ENCODE peak calls at places on chromosome 13, in ten cellular contexts. K, W, R, I, A, E, Y, C, B and F are unnamed samples.

GRCh38 chr13:67383358-67383757 is 153.2 kb upstream of the PCDH9 start:
- DNase-seq in E (no peak), C (no peak), B (no peak), W (peak; percentile 6), I (no peak), Y (no peak), K (no peak), R (no peak), A (peak; percentile 75), F (no peak)

GRCh38 chr13:41917641-41918040 is 43.3 kb downstream of the VWA8 start:
- DNase-seq in E (no peak), K (no peak), R (no peak), I (no peak), C (no peak), W (no peak), Y (no peak), B (no peak), A (peak; percentile 87), F (no peak)

GRCh38 chr13:86572115-86572514 is 772.9 kb upstream of the SLITRK6 start:
- DNase-seq in A (peak; percentile 33), R (no peak), K (no peak), B (no peak), C (peak; percentile 41), I (no peak), W (no peak), Y (no peak), E (no peak), F (no peak)

GRCh38 chr13:112103971-112104872 is 37.3 kb downstream of the SOX1 start:
- DNase-seq in Y (no peak), W (no peak), C (no peak), A (no peak), B (no peak), I (no peak), E (peak; percentile 66), K (peak; percentile 72), R (no peak), F (no peak)

GRCh38 chr13:27997904-27998522 is 9.5 kb upstream of the URAD start:
- DNase-seq in B (peak; percentile 79), E (peak; percentile 76), Y (no peak), W (peak; percentile 68), C (no peak), K (peak; percentile 86), R (peak; percentile 59), I (no peak), A (peak; percentile 34), F (no peak)

GRCh38 chr13:21849323-21849722 is 178.4 kb downstream of the FGF9 start:
- DNase-seq in R (no peak), E (peak; percentile 45), W (peak; percentile 34), A (peak; percentile 44), Y (no peak), C (peak; percentile 31), I (no peak), K (peak; percentile 74), B (no peak), F (no peak)

GRCh38 chr13:106480511-106480910 is 55.0 kb downstream of the EFNB2 start:
- DNase-seq in K (no peak), I (no peak), Y (no peak), A (no peak), W (no peak), B (no peak), C (no peak), E (no peak), R (no peak), F (no peak)

GRCh38 chr13:78659450-78660110 is 625 bp upstream of the OBI1 start:
- DNase-seq in W (no peak), R (no peak), I (no peak), K (no peak), Y (no peak), C (no peak), E (no peak), A (no peak), B (no peak), F (no peak)

GRCh38 chr13:113861433-113862030 is 2.3 kb downstream of the GAS6 start:
- DNase-seq in C (peak; percentile 82), Y (no peak), I (no peak), R (no peak), K (peak; percentile 38), W (peak; percentile 2), B (peak; percentile 57), A (no peak), E (peak; percentile 32), F (no peak)

GRCh38 chr13:113860051-113860471 is 3.8 kb downstream of the GAS6 start:
- DNase-seq in I (no peak), E (peak; percentile 57), A (no peak), Y (no peak), W (peak; percentile 11), K (peak; percentile 40), B (peak; percentile 56), R (no peak), C (no peak), F (no peak)

GRCh38 chr13:113859311-113860050 is 4.4 kb downstream of the GAS6 start:
- DNase-seq in B (no peak), A (no peak), C (no peak), Y (no peak), R (no peak), K (no peak), W (peak; percentile 0), I (no peak), E (peak; percentile 19), F (no peak)

GRCh38 chr13:113862191-113862765 is 1.6 kb downstream of the GAS6 start:
- DNase-seq in R (no peak), Y (no peak), C (peak; percentile 44), K (no peak), W (no peak), A (peak; percentile 28), B (peak; percentile 65), E (peak; percentile 29), I (no peak), F (no peak)

GRCh38 chr13:113860579-113861432 is 3.1 kb downstream of the GAS6 start:
- DNase-seq in C (no peak), A (no peak), I (no peak), B (peak; percentile 70), W (peak; percentile 54), K (peak; percentile 92), Y (no peak), E (peak; percentile 80), R (no peak), F (no peak)
- H3K27ac ChIP-seq in C (peak overlapping the region; percentile 95), A (no peak overlapping the region), I (no peak overlapping the region), B (peak overlapping the region; percentile 21), W (peak overlapping the region; percentile 91), K (peak overlapping the region; percentile 90), Y (no peak overlapping the region), E (peak overlapping the region; percentile 7), R (no peak overlapping the region), F (no peak overlapping the region)

DNA sequence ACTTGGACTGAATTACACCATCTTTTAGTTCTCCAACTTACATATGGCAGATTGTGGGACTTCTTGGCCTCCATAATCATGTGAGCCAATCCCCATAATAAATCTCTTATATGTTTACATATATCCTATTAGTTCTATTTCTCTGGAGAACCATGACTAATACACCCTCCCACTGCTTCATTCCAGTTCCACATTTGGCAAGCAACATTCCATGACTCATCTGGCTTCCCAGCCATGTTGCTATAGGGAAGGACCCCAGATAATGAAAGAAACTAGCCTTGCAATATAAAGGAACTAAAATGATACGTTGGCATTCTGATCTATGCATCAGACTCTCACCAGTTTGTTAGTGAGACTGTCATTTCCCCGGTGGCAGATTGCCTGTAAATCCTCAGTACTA is 10.9 kb upstream of the ACOD1 start:
- DNase-seq in R (peak; percentile 61), A (peak; percentile 99), C (peak; percentile 90), Y (no peak), B (no peak), E (no peak), I (no peak), K (no peak), W (peak; percentile 24), F (no peak)
- H3K27ac ChIP-seq in R (no peak overlapping the region), A (peak overlapping the region; percentile 83), C (peak overlapping the region; percentile 75), Y (no peak overlapping the region), B (no peak overlapping the region), E (no peak overlapping the region), I (no peak overlapping the region), K (no peak overlapping the region), W (no peak overlapping the region), F (no peak overlapping the region)

DNA sequence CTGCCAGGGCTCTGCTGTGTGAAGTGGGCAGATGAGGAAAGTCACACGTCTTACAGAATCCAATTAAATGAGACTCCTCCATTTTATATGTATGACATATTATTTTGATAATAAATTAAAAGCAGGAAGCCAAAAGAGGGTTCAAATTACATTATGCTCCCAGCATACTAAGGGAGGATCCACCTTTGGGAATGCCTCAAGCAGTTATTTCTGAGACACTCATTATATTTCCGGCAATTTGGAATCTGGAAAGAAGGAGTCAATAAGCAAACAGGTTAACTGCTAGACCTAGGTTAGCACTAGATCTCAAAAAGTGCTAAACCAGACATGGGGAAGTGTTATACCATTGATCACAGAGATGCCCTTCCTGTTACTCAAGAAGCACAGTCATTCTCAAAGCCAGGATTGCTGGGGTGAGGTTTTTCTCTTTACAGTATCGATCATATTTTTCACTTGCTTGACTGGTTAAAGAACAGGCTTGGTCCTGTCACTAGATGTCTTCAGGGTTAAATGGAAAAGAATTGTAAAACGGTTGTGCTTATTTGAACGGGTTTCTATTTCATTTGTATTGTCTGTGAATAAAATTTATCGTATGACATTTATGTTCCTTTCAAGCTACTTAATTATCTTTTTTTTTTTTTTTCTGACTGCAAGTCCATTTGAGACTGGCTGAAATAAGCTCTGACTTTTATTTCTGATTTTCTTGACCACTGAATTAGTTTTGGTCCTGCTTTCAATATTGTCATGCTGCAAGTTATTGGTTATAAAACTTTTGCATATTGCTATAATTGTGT is 523.2 kb downstream of the KLF12 start:
- DNase-seq in W (no peak), Y (no peak), I (no peak), B (no peak), K (no peak), A (no peak), E (no peak), R (no peak), C (no peak), F (no peak)
- H3K27ac ChIP-seq in W (no peak overlapping the region), Y (no peak overlapping the region), I (no peak overlapping the region), B (no peak overlapping the region), K (no peak overlapping the region), A (no peak overlapping the region), E (no peak overlapping the region), R (no peak overlapping the region), C (no peak overlapping the region), F (no peak overlapping the region)

GRCh38 chr13:59444210-59444857 is 719.4 kb downstream of the DIAPH3 start:
- DNase-seq in R (no peak), E (no peak), W (no peak), Y (no peak), A (no peak), K (no peak), C (no peak), I (no peak), B (no peak), F (no peak)

GRCh38 chr13:59447846-59448620 is 715.7 kb downstream of the DIAPH3 start:
- DNase-seq in K (peak; percentile 94), A (peak; percentile 32), B (no peak), W (no peak), E (peak; percentile 73), C (no peak), Y (no peak), R (no peak), I (no peak), F (no peak)

GRCh38 chr13:59445812-59446211 is 717.9 kb downstream of the DIAPH3 start:
- DNase-seq in W (no peak), C (no peak), E (no peak), I (no peak), A (no peak), Y (no peak), R (no peak), B (no peak), K (peak; percentile 41), F (no peak)

GRCh38 chr13:59447031-59447430 is 716.7 kb downstream of the DIAPH3 start:
- DNase-seq in W (no peak), B (no peak), I (no peak), R (no peak), A (no peak), Y (no peak), K (peak; percentile 39), C (no peak), E (no peak), F (no peak)

GRCh38 chr13:59446391-59446790 is 717.3 kb downstream of the DIAPH3 start:
- DNase-seq in C (no peak), B (no peak), Y (no peak), K (no peak), E (no peak), A (no peak), R (no peak), I (no peak), W (no peak), F (no peak)
- H3K27ac ChIP-seq in C (no peak overlapping the region), B (no peak overlapping the region), Y (no peak overlapping the region), K (no peak overlapping the region), E (no peak overlapping the region), A (no peak overlapping the region), R (no peak overlapping the region), I (no peak overlapping the region), W (no peak overlapping the region), F (no peak overlapping the region)